ENCODE peak calls at places on chromosomes 7 and 10, in five cellular contexts. Z is activated B cell treated with CpG ODN at 0.5 μM for 24 hours, Q is K562, F is H9, Y is endothelial cell. P is an unnamed sample.

GRCh38 chr10:78802866-78803265 is 265.9 kb upstream of the ZMIZ1 start:
- DNase-seq in Z (no peak), Q (no peak), F (no peak), Y (no peak), P (no peak)

GRCh38 chr7:155610633-155611193 is 33.7 kb upstream of the RBM33 start:
- DNase-seq in Z (no peak), Q (no peak), F (no peak), Y (no peak), P (no peak)

GRCh38 chr10:3468919-3469638 is 296.5 kb upstream of the PITRM1 start:
- DNase-seq in Z (no peak), Q (no peak), F (no peak), Y (no peak), P (no peak)

GRCh38 chr10:100802607-100803006 is 57.2 kb downstream of the PAX2 start:
- DNase-seq in Z (no peak), Q (no peak), F (no peak), Y (no peak), P (no peak)

GRCh38 chr10:46220872-46221538 is 65.8 kb upstream of the ANTXRL start:
- DNase-seq in Z (no peak), Q (peak; percentile 18), F (peak; percentile 30), Y (no peak), P (no peak)

GRCh38 chr7:111012799-111013675 is 77.9 kb upstream of the LRRN3 start:
- DNase-seq in Z (no peak), Q (no peak), F (no peak), Y (no peak), P (no peak)

GRCh38 chr10:57579926-57580325 is 687.8 kb downstream of the IPMK start:
- DNase-seq in Z (no peak), Q (no peak), F (peak; percentile 48), Y (peak; percentile 13), P (no peak)

GRCh38 chr7:12423355-12423994 is 19.8 kb upstream of the VWDE start:
- DNase-seq in Z (no peak), Q (no peak), F (no peak), Y (no peak), P (no peak)

GRCh38 chr10:71717756-71718065 is 1.9 kb downstream of the C10orf105 start:
- DNase-seq in Z (no peak), Q (no peak), F (no peak), Y (no peak), P (no peak)

GRCh38 chr7:65325793-65326432 is 47.7 kb upstream of the ZNF92 start:
- DNase-seq in Z (no peak), Q (no peak), F (no peak), Y (no peak), P (no peak)

GRCh38 chr10:72059843-72060822 is 28.2 kb downstream of the SPOCK2 start:
- DNase-seq in Z (no peak), Q (no peak), F (no peak), Y (no peak), P (no peak)

GRCh38 chr7:28165971-28166955 is 14.3 kb downstream of the JAZF1 start:
- DNase-seq in Z (no peak), Q (no peak), F (no peak), Y (no peak), P (no peak)

GRCh38 chr7:114508096-114508495 is 93.5 kb downstream of the FOXP2 start:
- DNase-seq in Z (no peak), Q (no peak), F (no peak), Y (no peak), P (no peak)

GRCh38 chr10:35300063-35300699 is 36.1 kb upstream of the CCNY start:
- DNase-seq in Z (peak; percentile 27), Q (peak; percentile 37), F (no peak), Y (no peak), P (no peak)

GRCh38 chr10:94344522-94345122 is 18.1 kb downstream of the NOC3L start:
- DNase-seq in Z (no peak), Q (no peak), F (no peak), Y (no peak), P (no peak)

GRCh38 chr7:72098812-72099211 is 313.3 kb downstream of the CALN1 start:
- DNase-seq in Z (no peak), Q (no peak), F (no peak), Y (no peak), P (no peak)

GRCh38 chr10:104639595-104640338 is 1.3 kb upstream of the SORCS3 start:
- DNase-seq in Z (no peak), Q (no peak), F (peak; percentile 71), Y (peak; percentile 12), P (no peak)

GRCh38 chr10:60343254-60343653 is 46.4 kb downstream of the ANK3 start:
- DNase-seq in Z (no peak), Q (no peak), F (no peak), Y (no peak), P (no peak)

GRCh38 chr7:31517513-31517912 is 3.6 kb downstream of the ITPRID1 start:
- DNase-seq in Z (no peak), Q (no peak), F (no peak), Y (no peak), P (no peak)

GRCh38 chr10:101939273-101939635 is 95.7 kb upstream of the KCNIP2 start:
- DNase-seq in Z (no peak), Q (no peak), F (no peak), Y (no peak), P (no peak)

GRCh38 chr10:5461914-5462840 is 37.2 kb downstream of the CALML5 start:
- DNase-seq in Z (no peak), Q (peak; percentile 75), F (no peak), Y (no peak), P (no peak)

GRCh38 chr10:76453328-76453727 is 1021.9 kb downstream of the LRMDA start:
- DNase-seq in Z (no peak), Q (no peak), F (no peak), Y (no peak), P (no peak)

GRCh38 chr10:96299383-96299782 is 4.9 kb upstream of the DNTT start:
- DNase-seq in Z (no peak), Q (no peak), F (no peak), Y (no peak), P (no peak)

GRCh38 chr7:1348836-1349335 is 110.4 kb downstream of the MICALL2 start:
- DNase-seq in Z (no peak), Q (no peak), F (no peak), Y (no peak), P (no peak)

GRCh38 chr7:16420649-16421332 is 547 bp downstream of the CRPPA start:
- DNase-seq in Z (peak; percentile 73), Q (peak; percentile 91), F (peak; percentile 86), Y (peak; percentile 75), P (peak; percentile 75)
- TF ChIP-seq CTCF in Z (no peak), Q (peak; percentile 29), F (peak; percentile 52), Y (no peak), P (peak; percentile 14)

GRCh38 chr10:17808971-17809841 is at the start of gene MRC1:
- DNase-seq in Z (no peak), Q (no peak), F (no peak), Y (no peak), P (no peak)

GRCh38 chr10:17802350-17802749 is 6.8 kb upstream of the MRC1 start:
- DNase-seq in Z (no peak), Q (no peak), F (no peak), Y (no peak), P (no peak)

GRCh38 chr10:17802966-17803365 is 6.2 kb upstream of the MRC1 start:
- DNase-seq in Z (no peak), Q (no peak), F (no peak), Y (no peak), P (no peak)

GRCh38 chr10:17805440-17805839 is 3.7 kb upstream of the MRC1 start:
- DNase-seq in Z (no peak), Q (no peak), F (no peak), Y (no peak), P (no peak)

DNA sequence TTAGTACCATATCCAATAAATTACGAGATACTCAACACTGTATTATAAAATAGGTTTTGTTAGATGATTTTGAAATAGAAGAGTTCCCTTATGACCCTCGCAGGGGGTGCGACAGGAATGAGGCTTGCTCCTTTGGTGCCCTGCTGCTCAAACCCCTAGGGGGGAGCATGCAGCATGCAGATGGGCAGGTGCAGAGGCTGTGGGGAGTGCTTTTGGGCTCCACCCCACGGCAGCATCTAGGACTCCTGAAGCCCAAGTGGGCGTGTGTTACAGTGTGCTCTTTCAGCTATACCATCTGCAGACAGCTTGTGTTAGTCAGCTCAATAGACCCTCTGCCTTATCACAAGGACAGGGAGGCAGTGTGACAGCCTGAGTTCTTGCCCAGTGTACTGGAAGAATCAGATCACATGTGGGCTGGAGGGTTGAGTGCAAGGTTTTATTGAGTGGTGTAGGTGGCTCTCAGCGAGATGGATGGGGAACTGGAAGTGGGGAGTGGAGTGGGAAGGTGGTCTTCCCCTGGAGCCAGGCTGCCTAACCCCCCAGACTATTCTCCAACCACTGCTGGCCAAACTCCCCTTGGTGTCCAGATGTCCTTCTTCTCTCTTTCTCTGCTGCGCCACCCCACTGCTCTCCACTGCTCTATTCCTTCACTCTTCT is 3.1 kb upstream of the MRC1 start:
- DNase-seq in Z (no peak), Q (no peak), F (no peak), Y (no peak), P (no peak)
- TF ChIP-seq CTCF in Z (no peak), Q (peak; percentile 37), F (peak; percentile 53), Y (no peak), P (no peak)

DNA sequence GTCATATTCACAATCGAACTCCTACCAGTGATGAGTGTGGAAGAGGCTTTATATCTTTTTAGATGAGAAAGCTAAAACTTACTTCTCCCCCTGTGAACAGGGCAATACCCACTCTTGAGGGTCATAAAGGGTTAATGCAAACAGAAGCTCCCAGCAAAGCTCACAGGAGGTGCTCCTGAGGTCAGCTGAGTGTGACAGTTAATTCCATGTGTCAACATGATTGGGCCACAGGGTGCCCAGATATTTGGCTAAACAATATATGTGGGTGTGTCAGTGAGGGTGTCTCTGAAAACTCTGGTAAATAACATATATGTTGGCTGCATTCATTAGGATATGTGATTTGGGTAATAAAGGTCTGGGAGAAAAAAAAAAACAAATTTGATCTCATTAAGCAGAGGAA is 86.0 kb downstream of the HIP1 start:
- DNase-seq in Z (no peak), Q (no peak), F (no peak), Y (no peak), P (no peak)
- TF ChIP-seq CTCF in Z (no peak), Q (no peak), F (no peak), Y (no peak), P (no peak)

DNA sequence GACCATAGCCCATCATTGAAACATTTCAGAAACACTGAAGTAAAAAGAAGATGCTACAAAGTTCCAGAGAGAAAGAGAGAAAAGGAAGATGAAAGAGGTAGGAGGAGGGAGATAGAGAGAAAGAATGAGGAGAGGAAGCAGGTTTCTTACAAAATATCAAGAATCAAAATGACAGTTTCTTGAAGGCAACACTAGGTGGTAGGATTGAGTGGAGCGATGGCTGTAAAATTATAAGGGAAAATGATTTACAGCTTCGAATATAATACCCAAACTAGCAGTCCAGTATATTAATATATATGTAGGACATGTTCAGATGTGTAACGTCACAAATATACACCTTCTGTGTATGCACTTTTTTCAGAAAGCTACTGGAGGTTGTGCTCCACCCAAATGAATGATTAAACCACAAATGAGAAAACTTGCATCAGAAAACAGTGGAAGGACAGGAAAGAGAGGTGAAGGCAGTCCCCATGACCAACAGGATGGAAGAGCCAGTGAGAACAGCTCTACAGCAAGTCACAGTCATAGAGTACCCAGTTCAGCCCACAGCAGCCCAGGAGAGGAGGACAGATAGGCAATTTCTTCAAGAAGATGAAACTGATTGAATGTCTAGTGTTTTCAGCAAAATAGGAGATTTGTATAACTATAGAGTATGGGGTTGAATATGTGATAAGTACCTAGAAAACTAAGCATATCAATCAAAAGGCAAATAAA is 151.5 kb upstream of the TARP start:
- DNase-seq in Z (no peak), Q (no peak), F (no peak), Y (no peak), P (no peak)
- TF ChIP-seq CTCF in Z (no peak), Q (peak; percentile 11), F (peak; percentile 41), Y (no peak), P (no peak)

P was measured in natural killer cell.